ENCODE peak calls at places on chromosomes 5 and 9, in seven cellular contexts. Q is GM03348, G is NCI-H1092, W is MG63, I is T follicular helper cell, V is AG08395, R is cardiac fibroblast. O is an unnamed sample.

GRCh38 chr9:113963017-113963620 is 87.0 kb downstream of the ZNF618 start:
- DNase-seq in V (peak; percentile 55), Q (peak; percentile 65), W (peak; percentile 19), G (no peak), I (no peak), R (peak; percentile 71), O (peak; percentile 12)

GRCh38 chr5:119614838-119615237 is 14.5 kb upstream of the FAM170A start:
- DNase-seq in R (no peak), G (no peak), Q (no peak), I (no peak), W (no peak), V (no peak), O (no peak)

GRCh38 chr5:150144211-150144801 is 11.3 kb downstream of the PDGFRB start:
- DNase-seq in R (peak; percentile 96), G (no peak), W (no peak), V (no peak), I (no peak), Q (peak; percentile 68), O (no peak)

GRCh38 chr9:26856413-26857032 is 36.1 kb downstream of the CAAP1 start:
- DNase-seq in R (peak; percentile 59), I (no peak), W (peak; percentile 2), V (peak; percentile 45), G (peak; percentile 55), Q (peak; percentile 25), O (no peak)

GRCh38 chr5:175321927-175322532 is 122.0 kb downstream of the DRD1 start:
- DNase-seq in W (peak; percentile 12), V (peak; percentile 15), I (no peak), R (peak; percentile 4), G (no peak), Q (no peak), O (no peak)

GRCh38 chr9:38677660-38678303 is 42.2 kb downstream of the FAM240B start:
- DNase-seq in V (no peak), Q (no peak), I (no peak), G (no peak), W (no peak), R (no peak), O (no peak)

GRCh38 chr9:95096381-95096780 is 221.1 kb downstream of the FANCC start:
- DNase-seq in W (no peak), R (no peak), I (no peak), G (no peak), V (no peak), Q (no peak), O (no peak)

GRCh38 chr9:136058801-136059302 is 36.2 kb downstream of the NACC2 start:
- DNase-seq in V (no peak), R (no peak), I (no peak), W (no peak), Q (peak; percentile 2), G (no peak), O (no peak)

GRCh38 chr9:71604197-71605063 is 163.9 kb downstream of the CEMIP2 start:
- DNase-seq in R (peak; percentile 86), V (peak; percentile 67), Q (peak; percentile 65), I (peak; percentile 69), G (peak; percentile 1), W (peak; percentile 37), O (peak; percentile 2)

GRCh38 chr9:98317134-98317857 is 61.8 kb upstream of the TBC1D2 start:
- DNase-seq in W (no peak), R (peak; percentile 25), Q (peak; percentile 53), G (no peak), I (no peak), V (peak; percentile 40), O (no peak)

GRCh38 chr5:134586866-134587524 is 45.6 kb downstream of the SAR1B start:
- DNase-seq in I (peak; percentile 70), V (peak; percentile 86), R (peak; percentile 86), Q (peak; percentile 93), W (peak; percentile 83), G (no peak), O (peak; percentile 68)

GRCh38 chr5:162888268-162888667 is 549.1 kb upstream of the CCNG1 start:
- DNase-seq in I (no peak), Q (no peak), G (no peak), R (no peak), V (no peak), W (no peak), O (no peak)

GRCh38 chr9:14924821-14925220 is 14.6 kb upstream of the FREM1 start:
- DNase-seq in R (peak; percentile 86), I (no peak), Q (peak; percentile 80), V (peak; percentile 54), W (peak; percentile 71), G (no peak), O (no peak)

GRCh38 chr5:140598836-140599235 is 34.1 kb downstream of the CD14 start:
- DNase-seq in Q (no peak), G (no peak), R (no peak), V (no peak), I (no peak), W (no peak), O (no peak)

GRCh38 chr9:34559616-34560546 is 29.6 kb downstream of the CNTFR start:
- DNase-seq in V (peak; percentile 91), G (no peak), R (peak; percentile 76), W (no peak), Q (peak; percentile 78), I (no peak), O (no peak)

GRCh38 chr9:84325347-84325982 is 15.1 kb downstream of the SLC28A3 start:
- DNase-seq in I (no peak), G (no peak), R (no peak), W (peak; percentile 5), Q (no peak), V (no peak), O (peak; percentile 8)

GRCh38 chr5:157575096-157575872 is at the start of gene ADAM19:
- DNase-seq in W (peak; percentile 70), R (peak; percentile 63), G (no peak), Q (peak; percentile 92), I (peak; percentile 39), V (peak; percentile 78), O (peak; percentile 59)

GRCh38 chr5:137344723-137345322 is 154.3 kb downstream of the SPOCK1 start:
- DNase-seq in W (peak; percentile 44), R (peak; percentile 86), G (peak; percentile 42), V (peak; percentile 55), Q (peak; percentile 57), I (no peak), O (peak; percentile 14)

GRCh38 chr5:164578911-164579310 is 1073.5 kb downstream of the MAT2B start:
- DNase-seq in Q (no peak), R (no peak), W (no peak), G (no peak), I (no peak), V (no peak), O (no peak)

O was measured in SW 1271.